ENCODE peak calls at places on chromosomes 4 and X, in ten cellular contexts. F is right lobe of liver, R is hepatocyte, D is heart left ventricle, A is fibroblast of lung, H is neural progenitor cell, C is Karpas-422, G is keratinocyte, E is IMR-90, Q is neuronal stem cell. J is an unnamed sample.

GRCh38 chrX:9390121-9390520 is 74.7 kb upstream of the TBL1X start:
- DNase-seq in F (no peak), R (no peak), D (no peak), A (no peak), H (no peak), C (no peak), G (no peak), E (peak; percentile 52), Q (no peak), J (no peak)

GRCh38 chrX:120561634-120562568 is 1.1 kb upstream of the CUL4B start:
- DNase-seq in F (no peak), R (no peak), D (no peak), A (no peak), H (no peak), C (no peak), G (no peak), E (no peak), Q (no peak), J (no peak)

GRCh38 chrX:74450803-74451449 is 29.6 kb downstream of the SLC16A2 start:
- DNase-seq in F (no peak), R (peak; percentile 40), D (no peak), A (peak; percentile 89), H (no peak), C (no peak), G (peak; percentile 56), E (peak; percentile 94), Q (no peak), J (no peak)

GRCh38 chr4:157096439-157096838 is 20.5 kb downstream of the GLRB start:
- DNase-seq in F (no peak), R (no peak), D (no peak), A (no peak), H (no peak), C (no peak), G (no peak), E (no peak), Q (no peak), J (no peak)

GRCh38 chr4:98448923-98449322 is 187.7 kb downstream of the RAP1GDS1 start:
- DNase-seq in F (no peak), R (no peak), D (no peak), A (no peak), H (no peak), C (no peak), G (no peak), E (no peak), Q (no peak), J (no peak)

GRCh38 chr4:145423017-145423708 is 58.5 kb upstream of the SMAD1 start:
- DNase-seq in F (no peak), R (no peak), D (no peak), A (no peak), H (no peak), C (peak; percentile 30), G (no peak), E (no peak), Q (no peak), J (no peak)

GRCh38 chr4:184750926-184751584 is 17.2 kb upstream of the CENPU start:
- DNase-seq in F (no peak), R (peak; percentile 27), D (no peak), A (no peak), H (no peak), C (no peak), G (no peak), E (no peak), Q (no peak), J (no peak)

GRCh38 chr4:71732706-71733105 is 51.2 kb downstream of the GC start:
- DNase-seq in F (no peak), R (peak; percentile 52), D (no peak), A (peak; percentile 56), H (peak; percentile 58), C (peak; percentile 65), G (no peak), E (peak; percentile 58), Q (no peak), J (no peak)

GRCh38 chr4:14916554-14917304 is 85.6 kb upstream of the CPEB2 start:
- DNase-seq in F (no peak), R (peak; percentile 61), D (peak; percentile 33), A (peak; percentile 60), H (no peak), C (no peak), G (peak; percentile 15), E (peak; percentile 84), Q (no peak), J (no peak)

GRCh38 chr4:114326358-114326757 is 272.2 kb upstream of the UGT8 start:
- DNase-seq in F (no peak), R (no peak), D (no peak), A (no peak), H (no peak), C (no peak), G (no peak), E (no peak), Q (no peak), J (no peak)

GRCh38 chr4:140028676-140029407 is 125.1 kb downstream of the MAML3 start:
- DNase-seq in F (no peak), R (peak; percentile 50), D (no peak), A (no peak), H (no peak), C (no peak), G (no peak), E (peak; percentile 49), Q (no peak), J (no peak)

GRCh38 chrX:88135735-88136134 is 611.3 kb upstream of the CPXCR1 start:
- DNase-seq in F (no peak), R (peak; percentile 16), D (no peak), A (no peak), H (no peak), C (peak; percentile 72), G (no peak), E (no peak), Q (peak; percentile 0), J (no peak)

GRCh38 chr4:105206214-105206613 is 59.5 kb downstream of the TET2 start:
- DNase-seq in F (no peak), R (no peak), D (no peak), A (no peak), H (peak; percentile 3), C (no peak), G (no peak), E (no peak), Q (no peak), J (no peak)
- H3K4me1 ChIP-seq in F (no peaks in the 10 kb centered on the region), R (no peaks in the 10 kb centered on the region), D (no peaks in the 10 kb centered on the region), A (no peaks in the 10 kb centered on the region), H (peaks cover 26% of the 10 kb centered on the region), C (no peaks in the 10 kb centered on the region), G (peaks cover 8% of the 10 kb centered on the region), E (no peaks in the 10 kb centered on the region), Q (no peaks in the 10 kb centered on the region), J (peaks cover 5% of the 10 kb centered on the region)

DNA sequence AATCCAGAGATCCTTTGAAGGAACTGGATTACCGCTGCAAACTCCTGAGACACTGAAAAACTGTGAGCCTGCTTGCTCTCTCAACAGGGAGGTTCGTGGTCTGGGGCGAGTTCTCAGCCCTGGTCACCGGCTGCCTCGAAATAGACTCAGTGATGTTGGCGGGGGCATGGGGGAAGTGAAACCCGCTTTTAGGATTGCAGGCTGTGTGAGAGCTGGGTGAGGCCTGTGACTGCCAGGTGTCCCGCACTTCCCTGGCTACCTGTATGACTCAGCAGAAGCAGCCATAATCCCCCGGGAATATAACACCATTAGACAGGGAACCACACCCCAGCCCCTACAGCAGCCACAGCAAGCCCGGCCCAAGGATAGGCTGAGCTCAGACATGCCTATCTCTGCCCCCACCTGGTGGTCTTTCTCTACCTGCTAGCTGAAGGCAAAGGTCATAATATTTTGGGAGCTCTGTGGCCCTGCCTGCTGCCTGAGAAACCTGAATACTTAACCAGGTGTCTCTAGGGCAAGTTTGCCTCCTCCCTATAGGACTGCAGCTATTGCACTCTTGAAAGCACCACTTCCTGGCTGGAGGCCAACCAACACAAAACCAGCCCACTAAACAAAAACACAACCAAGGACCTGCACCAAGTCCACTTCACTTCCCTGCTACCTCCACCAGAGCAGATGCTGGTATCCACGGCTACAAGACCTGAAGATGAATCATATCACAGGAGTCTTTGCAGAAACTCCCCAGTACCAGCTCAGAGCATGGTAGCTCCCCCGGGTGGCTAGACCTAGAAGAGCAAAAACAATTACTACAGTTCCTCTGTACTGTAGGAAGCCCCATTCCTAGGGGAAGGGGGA is 202.0 kb downstream of the RRAGB start:
- DNase-seq in F (no peak), R (no peak), D (no peak), A (no peak), H (no peak), C (peak; percentile 73), G (no peak), E (no peak), Q (no peak), J (no peak)
- H3K27ac ChIP-seq in F (no peak overlapping the region), R (no peak overlapping the region), D (no peak overlapping the region), A (no peak overlapping the region), H (no peak overlapping the region), C (no peak overlapping the region), G (no peak overlapping the region), E (no peak overlapping the region), Q (no peak overlapping the region), J (no peak overlapping the region)

DNA sequence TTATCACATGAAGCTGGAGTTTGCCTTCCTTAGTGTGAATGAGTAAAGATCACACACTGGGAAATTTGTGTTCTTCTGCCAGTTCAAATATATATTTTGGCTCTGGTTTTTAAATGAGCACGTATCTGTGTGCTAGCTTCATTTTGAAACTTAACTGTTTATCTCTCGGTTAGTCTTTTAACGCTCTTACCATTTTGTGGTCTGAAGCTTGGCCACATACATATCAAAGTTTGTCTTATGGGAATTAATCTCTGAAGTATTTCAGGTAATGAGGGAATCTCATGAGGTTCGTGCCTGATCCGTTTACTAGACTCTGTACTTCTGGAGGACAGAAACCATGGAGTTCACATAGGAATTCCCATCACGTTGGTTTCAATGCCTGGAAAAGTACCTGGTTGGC is 13.8 kb downstream of the ATP10D start:
- DNase-seq in F (no peak), R (no peak), D (no peak), A (no peak), H (no peak), C (no peak), G (no peak), E (no peak), Q (no peak), J (no peak)
- H3K4me3 ChIP-seq in F (no peak overlapping the region), R (no peak overlapping the region), D (no peak overlapping the region), A (no peak overlapping the region), H (no peak overlapping the region), C (peak overlapping the region; percentile 48), G (no peak overlapping the region), E (no peak overlapping the region), Q (no peak overlapping the region), J (no peak overlapping the region)

GRCh38 chr4:158799013-158799770 is 30.4 kb downstream of the FNIP2 start:
- DNase-seq in F (no peak), R (peak; percentile 38), D (no peak), A (no peak), H (no peak), C (no peak), G (no peak), E (no peak), Q (no peak), J (no peak)

GRCh38 chr4:158802914-158803313 is 34.1 kb downstream of the FNIP2 start:
- DNase-seq in F (no peak), R (no peak), D (no peak), A (no peak), H (no peak), C (no peak), G (no peak), E (no peak), Q (no peak), J (no peak)

GRCh38 chr4:158799856-158800255 is 31.0 kb downstream of the FNIP2 start:
- DNase-seq in F (no peak), R (no peak), D (no peak), A (no peak), H (no peak), C (no peak), G (no peak), E (no peak), Q (no peak), J (no peak)

GRCh38 chr4:158801677-158802076 is 32.9 kb downstream of the FNIP2 start:
- DNase-seq in F (no peak), R (no peak), D (no peak), A (no peak), H (no peak), C (no peak), G (no peak), E (no peak), Q (no peak), J (no peak)

GRCh38 chr4:158801066-158801465 is 32.2 kb downstream of the FNIP2 start:
- DNase-seq in F (no peak), R (peak; percentile 37), D (peak; percentile 42), A (no peak), H (no peak), C (no peak), G (no peak), E (no peak), Q (no peak), J (no peak)
- H3K4me1 ChIP-seq in F (peaks cover 2% of the 10 kb centered on the region), R (peaks cover 14% of the 10 kb centered on the region), D (peaks cover 16% of the 10 kb centered on the region), A (no peaks in the 10 kb centered on the region), H (no peaks in the 10 kb centered on the region), C (no peaks in the 10 kb centered on the region), G (peaks cover 11% of the 10 kb centered on the region), E (peaks cover 9% of the 10 kb centered on the region), Q (peaks cover 5% of the 10 kb centered on the region), J (peaks cover 45% of the 10 kb centered on the region)